ENCODE peak calls at places on chromosomes 1 and 21, in five cellular contexts. One of them, this sample, is unnamed.

GRCh38 chr1:197399691-197400521 is 131.9 kb downstream of the CRB1 start:
- DNase-seq in activated CD8-positive, alpha-beta memory T cell treated with anti-CD3 and anti-CD28 coated beads for 1 hour: no peak
- DNase-seq in GM04503: no peak
- DNase-seq in NCI-H1417 treated with DMSO at 0.1 percent for 48 hours: no peak
- DNase-seq in AG10803: peak
- DNase-seq in this sample: no peak

GRCh38 chr1:207856276-207857023 is 54.5 kb downstream of the CD34 start:
- DNase-seq in activated CD8-positive, alpha-beta memory T cell treated with anti-CD3 and anti-CD28 coated beads for 1 hour: no peak
- DNase-seq in GM04503: no peak
- DNase-seq in NCI-H1417 treated with DMSO at 0.1 percent for 48 hours: no peak
- DNase-seq in AG10803: no peak
- DNase-seq in this sample: no peak

GRCh38 chr1:67429011-67429527 is 1.1 kb downstream of the SERBP1 start:
- DNase-seq in activated CD8-positive, alpha-beta memory T cell treated with anti-CD3 and anti-CD28 coated beads for 1 hour: peak
- DNase-seq in GM04503: no peak
- DNase-seq in NCI-H1417 treated with DMSO at 0.1 percent for 48 hours: no peak
- DNase-seq in AG10803: no peak
- DNase-seq in this sample: no peak

GRCh38 chr1:13813398-13814012 is 113.5 kb downstream of the PRDM2 start:
- DNase-seq in activated CD8-positive, alpha-beta memory T cell treated with anti-CD3 and anti-CD28 coated beads for 1 hour: peak
- DNase-seq in GM04503: no peak
- DNase-seq in NCI-H1417 treated with DMSO at 0.1 percent for 48 hours: no peak
- DNase-seq in AG10803: peak
- DNase-seq in this sample: no peak

GRCh38 chr21:27837933-27838332 is 871.0 kb upstream of the ADAMTS5 start:
- DNase-seq in activated CD8-positive, alpha-beta memory T cell treated with anti-CD3 and anti-CD28 coated beads for 1 hour: no peak
- DNase-seq in GM04503: no peak
- DNase-seq in NCI-H1417 treated with DMSO at 0.1 percent for 48 hours: no peak
- DNase-seq in AG10803: no peak
- DNase-seq in this sample: no peak

GRCh38 chr1:10467078-10467477 is 5.3 kb downstream of the DFFA start:
- DNase-seq in activated CD8-positive, alpha-beta memory T cell treated with anti-CD3 and anti-CD28 coated beads for 1 hour: no peak
- DNase-seq in GM04503: no peak
- DNase-seq in NCI-H1417 treated with DMSO at 0.1 percent for 48 hours: no peak
- DNase-seq in AG10803: no peak
- DNase-seq in this sample: no peak

GRCh38 chr1:61051455-61052392 is 30.6 kb upstream of the NFIA start:
- DNase-seq in activated CD8-positive, alpha-beta memory T cell treated with anti-CD3 and anti-CD28 coated beads for 1 hour: no peak
- DNase-seq in GM04503: no peak
- DNase-seq in NCI-H1417 treated with DMSO at 0.1 percent for 48 hours: no peak
- DNase-seq in AG10803: no peak
- DNase-seq in this sample: no peak

GRCh38 chr1:89942014-89942413 is 52.9 kb upstream of the ZNF326 start:
- DNase-seq in activated CD8-positive, alpha-beta memory T cell treated with anti-CD3 and anti-CD28 coated beads for 1 hour: no peak
- DNase-seq in GM04503: no peak
- DNase-seq in NCI-H1417 treated with DMSO at 0.1 percent for 48 hours: no peak
- DNase-seq in AG10803: no peak
- DNase-seq in this sample: no peak

GRCh38 chr21:38359835-38360234 is 103.0 kb downstream of the KCNJ15 start:
- DNase-seq in activated CD8-positive, alpha-beta memory T cell treated with anti-CD3 and anti-CD28 coated beads for 1 hour: no peak
- DNase-seq in GM04503: no peak
- DNase-seq in NCI-H1417 treated with DMSO at 0.1 percent for 48 hours: no peak
- DNase-seq in AG10803: no peak
- DNase-seq in this sample: no peak

GRCh38 chr1:8572106-8572505 is 245.3 kb downstream of the RERE start:
- DNase-seq in activated CD8-positive, alpha-beta memory T cell treated with anti-CD3 and anti-CD28 coated beads for 1 hour: no peak
- DNase-seq in GM04503: no peak
- DNase-seq in NCI-H1417 treated with DMSO at 0.1 percent for 48 hours: no peak
- DNase-seq in AG10803: no peak
- DNase-seq in this sample: no peak

GRCh38 chr21:42925114-42925907 is at the start of gene ERVH48-1:
- DNase-seq in activated CD8-positive, alpha-beta memory T cell treated with anti-CD3 and anti-CD28 coated beads for 1 hour: no peak
- DNase-seq in GM04503: no peak
- DNase-seq in NCI-H1417 treated with DMSO at 0.1 percent for 48 hours: no peak
- DNase-seq in AG10803: no peak
- DNase-seq in this sample: no peak

GRCh38 chr1:1678581-1679380 is 13.8 kb downstream of the SLC35E2B start:
- DNase-seq in activated CD8-positive, alpha-beta memory T cell treated with anti-CD3 and anti-CD28 coated beads for 1 hour: no peak
- DNase-seq in GM04503: no peak
- DNase-seq in NCI-H1417 treated with DMSO at 0.1 percent for 48 hours: no peak
- DNase-seq in AG10803: no peak
- DNase-seq in this sample: no peak

GRCh38 chr1:184648160-184648855 is 106.3 kb downstream of the EDEM3 start:
- DNase-seq in activated CD8-positive, alpha-beta memory T cell treated with anti-CD3 and anti-CD28 coated beads for 1 hour: no peak
- DNase-seq in GM04503: no peak
- DNase-seq in NCI-H1417 treated with DMSO at 0.1 percent for 48 hours: no peak
- DNase-seq in AG10803: no peak
- DNase-seq in this sample: no peak

GRCh38 chr1:178172939-178173338 is 79.0 kb downstream of the RASAL2 start:
- DNase-seq in activated CD8-positive, alpha-beta memory T cell treated with anti-CD3 and anti-CD28 coated beads for 1 hour: no peak
- DNase-seq in GM04503: no peak
- DNase-seq in NCI-H1417 treated with DMSO at 0.1 percent for 48 hours: no peak
- DNase-seq in AG10803: peak
- DNase-seq in this sample: no peak

GRCh38 chr1:109040627-109041613 is 982 bp downstream of the WDR47 start:
- DNase-seq in activated CD8-positive, alpha-beta memory T cell treated with anti-CD3 and anti-CD28 coated beads for 1 hour: no peak
- DNase-seq in GM04503: no peak
- DNase-seq in NCI-H1417 treated with DMSO at 0.1 percent for 48 hours: no peak
- DNase-seq in AG10803: peak
- DNase-seq in this sample: no peak

GRCh38 chr1:238589843-238590435 is 699.2 kb upstream of the ZP4 start:
- DNase-seq in activated CD8-positive, alpha-beta memory T cell treated with anti-CD3 and anti-CD28 coated beads for 1 hour: no peak
- DNase-seq in GM04503: peak
- DNase-seq in NCI-H1417 treated with DMSO at 0.1 percent for 48 hours: no peak
- DNase-seq in AG10803: peak
- DNase-seq in this sample: no peak

GRCh38 chr1:202161151-202162048 is 998 bp upstream of the PTPN7 start:
- DNase-seq in activated CD8-positive, alpha-beta memory T cell treated with anti-CD3 and anti-CD28 coated beads for 1 hour: no peak
- DNase-seq in GM04503: no peak
- DNase-seq in NCI-H1417 treated with DMSO at 0.1 percent for 48 hours: no peak
- DNase-seq in AG10803: no peak
- DNase-seq in this sample: no peak

GRCh38 chr1:247855911-247856310 is 1.1 kb upstream of the TRIM58 start:
- DNase-seq in activated CD8-positive, alpha-beta memory T cell treated with anti-CD3 and anti-CD28 coated beads for 1 hour: no peak
- DNase-seq in GM04503: no peak
- DNase-seq in NCI-H1417 treated with DMSO at 0.1 percent for 48 hours: no peak
- DNase-seq in AG10803: no peak
- DNase-seq in this sample: no peak

GRCh38 chr1:14941865-14942264 is 211.7 kb upstream of the TMEM51 start:
- DNase-seq in activated CD8-positive, alpha-beta memory T cell treated with anti-CD3 and anti-CD28 coated beads for 1 hour: no peak
- DNase-seq in GM04503: no peak
- DNase-seq in NCI-H1417 treated with DMSO at 0.1 percent for 48 hours: no peak
- DNase-seq in AG10803: peak
- DNase-seq in this sample: no peak